ENCODE peak calls at places on chromosomes 3 and 15, in six cellular contexts. L is right lobe of liver, U is tibial artery, B is sigmoid colon, J is endodermal cell, Q is IMR-90. K is an unnamed sample.
A peak's percentile ranks its signal among the peaks of the same experiment; 100 is the strongest.

GRCh38 chr3:151226088-151226563 is 23.1 kb upstream of the GPR171 start:
- DNase-seq in L (no peak), J (no peak), B (no peak), Q (peak; percentile 92), U (no peak), K (no peak)

GRCh38 chr15:89462198-89462912 is 34.0 kb downstream of the RHCG start:
- DNase-seq in B (no peak), U (no peak), J (no peak), Q (peak; percentile 23), L (peak; percentile 68), K (peak; percentile 29)

GRCh38 chr3:2110597-2111117 is 12.0 kb downstream of the CNTN4 start:
- DNase-seq in Q (no peak), J (no peak), B (no peak), U (no peak), L (no peak), K (no peak)

GRCh38 chr15:48677821-48678220 is 32.3 kb upstream of the FBN1 start:
- DNase-seq in Q (no peak), L (no peak), B (no peak), J (no peak), U (no peak), K (no peak)

GRCh38 chr3:135237371-135237770 is 442.3 kb downstream of the EPHB1 start:
- DNase-seq in Q (no peak), B (no peak), J (peak; percentile 77), L (no peak), U (no peak), K (no peak)

GRCh38 chr3:170740726-170741591 is 129.0 kb downstream of the RPL22L1 start:
- DNase-seq in Q (peak; percentile 72), J (no peak), U (peak; percentile 80), L (no peak), B (peak; percentile 88), K (no peak)

GRCh38 chr3:54056521-54056920 is 65.8 kb upstream of the CACNA2D3 start:
- DNase-seq in Q (no peak), B (no peak), U (no peak), L (no peak), J (no peak), K (no peak)

GRCh38 chr3:126005951-126006350 is 37.0 kb downstream of the ROPN1B start:
- DNase-seq in J (no peak), Q (peak; percentile 82), B (no peak), L (no peak), U (no peak), K (no peak)

GRCh38 chr3:197674741-197675567 is 61.8 kb downstream of the RUBCN start:
- DNase-seq in L (no peak), U (no peak), Q (no peak), J (no peak), B (no peak), K (no peak)

GRCh38 chr3:50572801-50573371 is 3.6 kb downstream of the HEMK1 start:
- DNase-seq in L (no peak), U (no peak), J (no peak), Q (no peak), B (no peak), K (no peak)

GRCh38 chr3:27507515-27508266 is 23.5 kb upstream of the SLC4A7 start:
- DNase-seq in U (no peak), Q (peak; percentile 43), B (no peak), L (no peak), J (no peak), K (no peak)

GRCh38 chr15:67685008-67685599 is 140.2 kb upstream of the SKOR1 start:
- DNase-seq in J (no peak), Q (peak; percentile 58), U (no peak), B (no peak), L (no peak), K (no peak)

GRCh38 chr3:25603703-25604102 is 61.0 kb downstream of the TOP2B start:
- DNase-seq in L (no peak), J (no peak), Q (no peak), B (no peak), U (peak; percentile 50), K (no peak)

GRCh38 chr3:33897306-33897705 is 98.9 kb downstream of the PDCD6IP start:
- DNase-seq in B (no peak), J (no peak), U (no peak), L (no peak), Q (no peak), K (no peak)

GRCh38 chr15:85335193-85335939 is 45.0 kb upstream of the AKAP13 start:
- DNase-seq in B (no peak), U (no peak), Q (no peak), L (no peak), J (peak; percentile 61), K (no peak)

GRCh38 chr15:31034152-31034551 is 42.7 kb upstream of the MTMR10 start:
- DNase-seq in J (no peak), Q (peak; percentile 48), U (no peak), B (no peak), L (no peak), K (no peak)

GRCh38 chr3:136380530-136380929 is 130.4 kb downstream of the PCCB start:
- DNase-seq in J (no peak), Q (peak; percentile 34), U (no peak), L (no peak), B (no peak), K (no peak)

GRCh38 chr3:177418787-177419186 is 221.5 kb upstream of the TBL1XR1 start:
- DNase-seq in U (no peak), Q (no peak), B (no peak), J (no peak), L (no peak), K (no peak)

GRCh38 chr3:116392291-116392690 is 53.0 kb downstream of the LSAMP start:
- DNase-seq in Q (no peak), B (no peak), L (no peak), U (no peak), J (no peak), K (peak; percentile 42)

GRCh38 chr3:123285931-123286307 is 84.2 kb downstream of the SEC22A start:
- DNase-seq in Q (no peak), J (no peak), U (no peak), L (no peak), B (no peak), K (no peak)

GRCh38 chr15:41546846-41547786 is 3.1 kb upstream of the RPAP1 start:
- DNase-seq in L (no peak), J (no peak), Q (peak; percentile 59), B (no peak), U (no peak), K (no peak)

GRCh38 chr15:41545218-41545617 is 1.2 kb upstream of the RPAP1 start:
- DNase-seq in L (no peak), Q (no peak), J (no peak), U (no peak), B (no peak), K (no peak)

GRCh38 chr15:41544650-41545015 is 576 bp upstream of the RPAP1 start:
- DNase-seq in U (peak; percentile 43), B (peak; percentile 79), L (no peak), J (no peak), Q (no peak), K (peak; percentile 91)

GRCh38 chr15:41543521-41543870 is 561 bp downstream of the RPAP1 start:
- DNase-seq in L (no peak), U (no peak), J (no peak), B (no peak), Q (no peak), K (no peak)
- H3K27ac ChIP-seq in L (peak overlapping the region; percentile 65), U (peak overlapping the region; percentile 78), J (peak overlapping the region; percentile 61), B (peak overlapping the region; percentile 61), Q (peak overlapping the region; percentile 36), K (peak overlapping the region; percentile 78)

GRCh38 chr15:65067334-65067644 is 502 bp downstream of the RASL12 start:
- DNase-seq in L (no peak), B (no peak), Q (no peak), U (no peak), J (no peak), K (no peak)

GRCh38 chr15:65066001-65066634 is 1.7 kb downstream of the RASL12 start:
- DNase-seq in Q (peak; percentile 36), U (no peak), L (no peak), B (no peak), J (no peak), K (no peak)

GRCh38 chr15:65068436-65068835 is 645 bp upstream of the RASL12 start:
- DNase-seq in L (no peak), Q (no peak), B (no peak), U (no peak), J (no peak), K (no peak)

GRCh38 chr15:65067645-65068416 is at the start of gene RASL12:
- DNase-seq in Q (no peak), J (peak; percentile 84), B (no peak), L (no peak), U (no peak), K (peak; percentile 61)

GRCh38 chr15:65066635-65067333 is 1.0 kb downstream of the RASL12 start:
- DNase-seq in B (peak; percentile 80), J (peak; percentile 79), Q (no peak), U (peak; percentile 69), L (no peak), K (no peak)
- H3K27ac ChIP-seq in B (peak overlapping the region; percentile 95), J (peak overlapping the region; percentile 13), Q (no peak overlapping the region), U (peak overlapping the region; percentile 99), L (no peak overlapping the region), K (peak overlapping the region; percentile 83)

GRCh38 chr3:143441772-143442171 is 322.2 kb downstream of the CHST2 start:
- DNase-seq in L (no peak), Q (no peak), B (no peak), U (no peak), J (no peak), K (no peak)

GRCh38 chr3:143447491-143447890 is 327.9 kb downstream of the CHST2 start:
- DNase-seq in Q (no peak), J (no peak), U (no peak), B (no peak), L (no peak), K (no peak)

GRCh38 chr3:143442761-143443477 is 323.3 kb downstream of the CHST2 start:
- DNase-seq in L (no peak), B (no peak), Q (peak; percentile 11), U (no peak), J (no peak), K (no peak)

GRCh38 chr3:143445118-143445517 is 325.5 kb downstream of the CHST2 start:
- DNase-seq in L (no peak), Q (peak; percentile 51), J (no peak), B (no peak), U (no peak), K (no peak)

DNA sequence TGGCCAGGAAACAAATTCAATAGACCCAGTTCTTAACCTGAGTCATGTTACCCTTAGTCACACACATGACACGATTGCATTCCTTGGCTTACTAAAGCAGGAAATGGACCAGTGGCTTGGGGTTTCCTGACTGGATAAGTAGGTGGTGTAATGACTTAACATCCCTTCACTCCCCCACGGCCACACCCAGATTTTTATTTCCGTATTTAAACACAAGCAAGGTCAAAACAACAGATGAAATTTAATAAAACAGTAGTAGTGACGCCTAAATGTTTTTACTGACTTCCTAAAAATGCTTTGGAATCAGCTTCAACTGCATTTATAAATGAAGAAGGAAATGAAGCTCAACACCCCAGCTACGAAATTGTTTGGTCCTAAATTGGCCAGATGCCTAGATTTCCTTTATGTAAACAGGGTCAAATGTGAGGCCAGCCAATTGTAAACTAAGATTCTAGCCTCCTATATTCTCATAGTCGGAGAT is 324.3 kb downstream of the CHST2 start:
- DNase-seq in B (peak; percentile 73), U (peak; percentile 80), L (no peak), Q (peak; percentile 98), J (no peak), K (no peak)
- H3K27ac ChIP-seq in B (peak overlapping the region; percentile 62), U (peak overlapping the region; percentile 15), L (no peak overlapping the region), Q (no peak overlapping the region), J (no peak overlapping the region), K (peak overlapping the region; percentile 37)

DNA sequence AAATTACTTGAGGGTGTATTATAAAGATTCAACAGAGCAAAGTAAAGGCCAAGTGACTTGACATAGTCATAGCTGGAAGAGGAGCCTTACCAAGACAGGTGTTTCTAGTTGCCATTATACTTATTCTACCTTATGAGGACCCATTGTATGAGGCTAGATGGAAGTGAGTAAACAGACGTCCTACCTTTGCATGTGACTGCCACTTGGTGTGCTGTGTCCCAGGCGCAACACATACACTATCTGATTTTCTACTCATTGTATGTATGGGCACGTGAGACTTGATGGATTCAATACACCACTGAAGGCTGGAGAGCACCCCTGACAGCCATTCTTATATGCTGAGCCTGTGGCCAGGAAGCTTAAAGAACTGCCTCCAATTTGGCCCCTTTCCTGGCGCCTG is 40.5 kb downstream of the BOC start:
- DNase-seq in J (no peak), B (no peak), U (no peak), Q (no peak), L (no peak), K (no peak)
- H3K27ac ChIP-seq in J (no peak overlapping the region), B (no peak overlapping the region), U (no peak overlapping the region), Q (no peak overlapping the region), L (no peak overlapping the region), K (no peak overlapping the region)